ENCODE peak calls at places on chromosomes 13 and 19, in six cellular contexts. K is activated effector memory CD4-positive, alpha-beta T cell treated with anti-CD3 and anti-CD28 coated beads, Interleukin-2, amount 50 U/mL, for 16 hours; X is globus pallidus; G is activated naive CD4-positive, alpha-beta T cell treated with anti-CD3 and anti-CD28 coated beads, Interleukin-2, amount 50 U/mL, for 72 hours; N is esophagus squamous epithelium; O is CD4-positive, alpha-beta T cell. F is an unnamed sample.

GRCh38 chr13:40272776-40273139 is 393.7 kb downstream of the FOXO1 start:
- DNase-seq in X (no peak), N (no peak), K (no peak), G (no peak), O (no peak), F (no peak)

GRCh38 chr19:11223208-11223607 is 16.2 kb upstream of the ANGPTL8 start:
- DNase-seq in O (no peak), X (no peak), K (no peak), G (no peak), N (no peak), F (no peak)

GRCh38 chr13:60162096-60162495 is 1.6 kb downstream of the DIAPH3 start:
- DNase-seq in K (no peak), O (no peak), G (no peak), N (no peak), X (no peak), F (no peak)

GRCh38 chr19:4013886-4014540 is 6.5 kb downstream of the PIAS4 start:
- DNase-seq in G (no peak), O (no peak), X (no peak), N (no peak), K (no peak), F (peak)

GRCh38 chr13:87035538-87035937 is 635.6 kb upstream of the SLITRK5 start:
- DNase-seq in G (no peak), O (no peak), N (no peak), K (no peak), X (no peak), F (no peak)

GRCh38 chr13:25489238-25489637 is 117.5 kb downstream of the ATP8A2 start:
- DNase-seq in G (no peak), K (no peak), X (peak), N (no peak), O (no peak), F (peak)

GRCh38 chr13:102400619-102401125 is 1.2 kb downstream of the FGF14 start:
- DNase-seq in X (no peak), O (peak), G (no peak), N (no peak), K (no peak), F (peak)

GRCh38 chr13:97539651-97540230 is 105.8 kb downstream of the RAP2A start:
- DNase-seq in K (no peak), O (no peak), G (no peak), N (no peak), X (no peak), F (no peak)

GRCh38 chr19:58022283-58022660 is 11.6 kb upstream of the ZSCAN1 start:
- DNase-seq in O (no peak), K (no peak), X (no peak), G (no peak), N (no peak), F (no peak)

GRCh38 chr19:29884466-29884865 is 57.6 kb upstream of the URI1 start:
- DNase-seq in G (no peak), N (no peak), K (peak), X (no peak), O (no peak), F (no peak)

GRCh38 chr19:10727599-10728250 is 9.8 kb downstream of the DNM2 start:
- DNase-seq in G (no peak), K (no peak), X (peak), N (no peak), O (no peak), F (peak)

GRCh38 chr19:56245062-56245740 is 27.3 kb upstream of the EDDM13 start:
- DNase-seq in O (no peak), N (no peak), X (no peak), K (no peak), G (no peak), F (no peak)

GRCh38 chr13:97339019-97339988 is 94.7 kb upstream of the RAP2A start:
- DNase-seq in N (no peak), G (no peak), K (no peak), X (peak), O (no peak), F (peak)

GRCh38 chr19:31436121-31436776 is 87.0 kb upstream of the TSHZ3 start:
- DNase-seq in O (no peak), K (no peak), X (no peak), G (no peak), N (no peak), F (no peak)

GRCh38 chr19:27901078-27901477 is 1311.9 kb downstream of the UQCRFS1 start:
- DNase-seq in X (no peak), N (no peak), K (no peak), O (no peak), G (no peak), F (peak)

GRCh38 chr13:97386832-97387486 is 47.0 kb upstream of the RAP2A start:
- DNase-seq in N (no peak), K (no peak), X (peak), O (no peak), G (no peak), F (peak)

GRCh38 chr13:97307882-97308624 is 85.9 kb downstream of the MBNL2 start:
- DNase-seq in K (no peak), X (peak), G (no peak), O (no peak), N (no peak), F (peak)